ENCODE peak calls at places on chromosome 9, in four cellular contexts. U is right cardiac atrium, V is K562, F is tibial artery. B is an unnamed sample.

GRCh38 chr9:2919347-2919746 is 75.5 kb upstream of the PUM3 start:
- DNase-seq in V (no peak), F (no peak), U (no peak), B (no peak)

GRCh38 chr9:71626395-71626794 is 141.9 kb downstream of the CEMIP2 start:
- DNase-seq in V (no peak), F (no peak), U (no peak), B (no peak)

GRCh38 chr9:131530546-131530929 is 525 bp downstream of the UCK1 start:
- DNase-seq in F (peak; percentile 76), U (peak; percentile 73), V (peak; percentile 46), B (peak; percentile 71)

GRCh38 chr9:69379250-69379982 is 54.4 kb downstream of the ENTREP1 start:
- DNase-seq in F (no peak), U (peak; percentile 35), V (no peak), B (no peak)

GRCh38 chr9:94805585-94805984 is 79.1 kb downstream of the AOPEP start:
- DNase-seq in F (no peak), U (no peak), V (no peak), B (peak; percentile 64)

GRCh38 chr9:29393064-29393463 is 1819.8 kb upstream of the C9orf72 start:
- DNase-seq in V (no peak), F (no peak), U (no peak), B (no peak)

GRCh38 chr9:95092321-95093072 is 225.0 kb downstream of the FANCC start:
- DNase-seq in V (no peak), F (peak; percentile 85), U (no peak), B (peak; percentile 75)

GRCh38 chr9:112168197-112168596 is 6.9 kb downstream of the SUSD1 start:
- DNase-seq in U (no peak), V (no peak), F (no peak), B (no peak)

GRCh38 chr9:16532681-16533450 is 337.6 kb downstream of the BNC2 start:
- DNase-seq in F (no peak), U (no peak), V (no peak), B (no peak)

GRCh38 chr9:129779560-129780190 is 23.3 kb upstream of the TOR1B start:
- DNase-seq in U (peak; percentile 10), F (no peak), V (no peak), B (no peak)

GRCh38 chr9:127162567-127163365 is 40.3 kb upstream of the ANGPTL2 start:
- DNase-seq in F (peak; percentile 32), U (no peak), V (no peak), B (no peak)

GRCh38 chr9:14258840-14259239 is 55.1 kb downstream of the NFIB start:
- DNase-seq in U (no peak), F (no peak), V (no peak), B (no peak)

GRCh38 chr9:129665008-129665771 is at the start of gene PRRX2:
- DNase-seq in F (peak; percentile 81), U (peak; percentile 86), V (no peak), B (peak; percentile 64)

DNA sequence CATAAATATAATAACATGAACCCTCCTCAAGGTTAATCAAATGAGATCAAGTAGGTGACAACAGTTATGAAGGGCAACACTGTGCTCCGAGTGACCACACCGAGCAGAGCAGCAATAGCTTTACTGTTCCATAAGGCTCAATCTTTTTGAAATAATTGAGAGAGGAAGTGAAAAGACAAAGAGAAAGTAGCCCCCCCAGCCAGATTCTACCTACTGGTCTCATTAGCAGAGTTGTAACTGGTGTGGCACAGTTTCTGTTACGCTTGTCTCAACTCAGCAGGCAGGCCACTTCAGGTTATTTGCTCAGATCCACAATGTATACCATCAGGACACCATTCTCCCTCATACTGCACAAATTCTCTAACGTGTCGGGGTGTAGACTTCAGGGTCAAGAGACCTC is 14.0 kb downstream of the PRUNE2 start:
- DNase-seq in F (no peak), U (no peak), V (no peak), B (no peak)
- H3K4me3 ChIP-seq in F (no peak overlapping the region), U (no peak overlapping the region), V (no peak overlapping the region), B (no peak overlapping the region)

GRCh38 chr9:134643306-134643705 is 1.7 kb downstream of the COL5A1 start:
- DNase-seq in U (peak; percentile 72), F (no peak), V (no peak), B (no peak)
- H3K4me3 ChIP-seq in U (peak overlapping the region; percentile 66), F (peak overlapping the region; percentile 82), V (no peak overlapping the region), B (no peak overlapping the region)

GRCh38 chr9:113886471-113886870 is 10.4 kb downstream of the ZNF618 start:
- DNase-seq in U (no peak), V (no peak), F (no peak), B (no peak)
- H3K4me3 ChIP-seq in U (peak overlapping the region; percentile 31), V (no peak overlapping the region), F (peak overlapping the region; percentile 43), B (no peak overlapping the region)

GRCh38 chr9:88993871-88994819 is 2.9 kb downstream of the S1PR3 start:
- DNase-seq in F (peak; percentile 64), V (no peak), U (peak; percentile 67), B (no peak)

GRCh38 chr9:88995205-88995604 is 3.9 kb downstream of the S1PR3 start:
- DNase-seq in F (no peak), V (no peak), U (no peak), B (no peak)

GRCh38 chr9:88992556-88992955 is 1.3 kb downstream of the S1PR3 start:
- DNase-seq in V (no peak), U (peak; percentile 69), F (peak; percentile 55), B (no peak)

GRCh38 chr9:88994820-88995180 is 3.5 kb downstream of the S1PR3 start:
- DNase-seq in U (no peak), F (peak; percentile 20), V (no peak), B (no peak)

GRCh38 chr9:88993327-88993726 is 2.1 kb downstream of the S1PR3 start:
- DNase-seq in F (no peak), U (no peak), V (no peak), B (no peak)
- H3K4me3 ChIP-seq in F (peak overlapping the region; percentile 97), U (peak overlapping the region; percentile 83), V (no peak overlapping the region), B (no peak overlapping the region)

GRCh38 chr9:137069508-137070071 is 767 bp downstream of the SAPCD2 start:
- DNase-seq in U (peak; percentile 50), F (no peak), V (peak; percentile 41), B (no peak)
- H3K4me3 ChIP-seq in U (no peak overlapping the region), F (no peak overlapping the region), V (peak overlapping the region; percentile 65), B (peak overlapping the region; percentile 79)

GRCh38 chr9:91897201-91897600 is 52.8 kb downstream of the ROR2 start:
- DNase-seq in U (no peak), V (no peak), F (no peak), B (no peak)

GRCh38 chr9:91900057-91900816 is 49.8 kb downstream of the ROR2 start:
- DNase-seq in F (no peak), U (peak; percentile 80), V (peak; percentile 92), B (no peak)

GRCh38 chr9:91896513-91897121 is 53.4 kb downstream of the ROR2 start:
- DNase-seq in U (peak; percentile 63), V (peak; percentile 77), F (no peak), B (no peak)

GRCh38 chr9:91899611-91900010 is 50.4 kb downstream of the ROR2 start:
- DNase-seq in V (no peak), U (no peak), F (no peak), B (no peak)

GRCh38 chr9:91898451-91899433 is 51.3 kb downstream of the ROR2 start:
- DNase-seq in U (peak; percentile 51), F (no peak), V (peak; percentile 91), B (peak; percentile 32)
- H3K4me3 ChIP-seq in U (no peak overlapping the region), F (no peak overlapping the region), V (no peak overlapping the region), B (no peak overlapping the region)

DNA sequence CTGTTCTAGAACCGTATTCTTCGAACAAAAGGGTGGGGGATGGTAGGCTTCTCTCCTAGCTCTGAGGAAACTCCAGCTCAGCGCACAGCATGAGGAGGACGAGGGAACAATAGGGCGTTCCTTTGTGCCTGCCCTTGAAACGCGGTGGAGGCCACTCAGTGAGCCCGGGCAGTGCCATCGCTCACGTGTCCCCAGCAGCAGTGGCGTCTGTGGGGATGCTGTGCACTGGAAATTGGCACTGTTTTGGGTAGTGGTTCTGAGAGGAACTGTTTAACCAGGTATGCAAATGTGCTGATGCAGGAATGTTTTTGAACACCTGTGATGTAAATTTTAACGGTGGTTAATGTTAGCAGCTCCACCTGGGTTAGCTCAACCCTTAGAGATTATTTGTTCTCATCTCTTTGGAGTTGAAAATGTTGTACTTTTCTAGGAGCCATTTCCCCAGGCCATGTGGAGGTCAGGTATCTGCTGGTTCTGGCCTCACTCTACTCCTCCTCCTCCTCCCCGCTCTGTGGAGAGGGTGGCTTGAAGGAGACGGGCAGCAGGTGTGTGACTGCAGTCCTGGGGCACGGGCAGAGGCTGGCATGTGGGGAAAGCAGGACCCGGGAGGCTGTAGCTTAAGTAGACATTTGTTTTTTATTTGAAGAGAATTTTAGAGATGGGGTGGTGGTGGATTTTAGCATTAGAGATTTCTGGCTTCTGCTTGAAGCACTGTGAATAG is 48.3 kb downstream of the EHMT1 start:
- DNase-seq in V (no peak), F (no peak), U (no peak), B (peak; percentile 20)
- H3K4me3 ChIP-seq in V (no peak overlapping the region), F (no peak overlapping the region), U (no peak overlapping the region), B (no peak overlapping the region)